ENCODE peak calls at places on chromosomes 3 and 15, in seven cellular contexts. Q is breast epithelium, O is uterus, A is kidney epithelial cell, U is lower lobe of right lung, F is brain microvascular endothelial cell, E is MG63. H is an unnamed sample.

GRCh38 chr3:121431717-121432517 is 113.9 kb downstream of the POLQ start:
- DNase-seq in E (no peak), Q (no peak), U (no peak), F (peak), A (peak), O (no peak), H (no peak)

GRCh38 chr3:133937756-133938601 is 42.3 kb upstream of the RAB6B start:
- DNase-seq in E (peak), F (no peak), O (no peak), U (no peak), Q (no peak), A (no peak), H (peak)

GRCh38 chr15:33451385-33451784 is 140.6 kb downstream of the RYR3 start:
- DNase-seq in Q (no peak), E (no peak), U (no peak), O (no peak), A (no peak), F (no peak), H (no peak)

GRCh38 chr15:87401986-87402385 is 854.6 kb downstream of the NTRK3 start:
- DNase-seq in A (no peak), Q (no peak), O (no peak), F (no peak), U (no peak), E (no peak), H (no peak)

GRCh38 chr3:99505646-99506269 is 132.6 kb upstream of the COL8A1 start:
- DNase-seq in U (peak), Q (no peak), O (peak), F (peak), E (peak), A (no peak), H (peak)

GRCh38 chr3:157388976-157389375 is 47.7 kb upstream of the PTX3 start:
- DNase-seq in Q (no peak), E (no peak), U (no peak), A (no peak), O (no peak), F (no peak), H (no peak)

GRCh38 chr15:75809986-75810750 is 33.1 kb upstream of the UBE2Q2 start:
- DNase-seq in Q (no peak), F (no peak), E (peak), A (no peak), U (no peak), O (no peak), H (no peak)

GRCh38 chr3:189909573-189909972 is 211.1 kb downstream of the P3H2 start:
- DNase-seq in U (no peak), F (no peak), E (no peak), Q (no peak), A (no peak), O (no peak), H (no peak)

GRCh38 chr15:71971905-71972304 is 146.0 kb downstream of the MYO9A start:
- DNase-seq in A (no peak), U (no peak), E (no peak), O (no peak), F (no peak), Q (no peak), H (no peak)

GRCh38 chr3:123679712-123680386 is 95.0 kb upstream of the HACD2 start:
- DNase-seq in E (no peak), Q (no peak), O (peak), A (no peak), F (no peak), U (no peak), H (no peak)
- H3K4me3 ChIP-seq in E (no peak), Q (no peak), O (no peak), A (no peak), F (no peak), U (no peak), H (no peak)

DNA sequence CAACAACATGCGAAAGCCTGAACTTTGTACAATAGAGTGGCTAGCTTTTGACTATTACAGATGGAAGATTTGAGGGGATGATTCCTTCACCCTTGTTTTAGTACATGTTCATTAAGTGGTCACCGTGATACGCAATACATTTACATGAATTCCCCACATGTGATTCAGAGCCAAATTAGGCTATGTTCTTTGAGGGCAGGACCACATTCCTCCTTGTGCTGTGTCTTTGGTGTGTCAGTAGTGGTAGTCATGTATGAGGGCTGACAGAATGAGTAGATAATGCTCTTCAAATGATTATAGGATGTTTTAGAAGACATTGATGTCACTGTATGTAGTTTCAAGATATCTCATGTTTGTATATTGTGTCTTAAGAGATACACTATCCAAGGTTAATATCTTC is 12.1 kb downstream of the PTPRG start:
- DNase-seq in F (no peak), A (no peak), E (no peak), O (no peak), U (no peak), Q (no peak), H (no peak)
- H3K4me3 ChIP-seq in F (no peak), A (no peak), E (no peak), O (no peak), U (no peak), Q (no peak), H (no peak)

DNA sequence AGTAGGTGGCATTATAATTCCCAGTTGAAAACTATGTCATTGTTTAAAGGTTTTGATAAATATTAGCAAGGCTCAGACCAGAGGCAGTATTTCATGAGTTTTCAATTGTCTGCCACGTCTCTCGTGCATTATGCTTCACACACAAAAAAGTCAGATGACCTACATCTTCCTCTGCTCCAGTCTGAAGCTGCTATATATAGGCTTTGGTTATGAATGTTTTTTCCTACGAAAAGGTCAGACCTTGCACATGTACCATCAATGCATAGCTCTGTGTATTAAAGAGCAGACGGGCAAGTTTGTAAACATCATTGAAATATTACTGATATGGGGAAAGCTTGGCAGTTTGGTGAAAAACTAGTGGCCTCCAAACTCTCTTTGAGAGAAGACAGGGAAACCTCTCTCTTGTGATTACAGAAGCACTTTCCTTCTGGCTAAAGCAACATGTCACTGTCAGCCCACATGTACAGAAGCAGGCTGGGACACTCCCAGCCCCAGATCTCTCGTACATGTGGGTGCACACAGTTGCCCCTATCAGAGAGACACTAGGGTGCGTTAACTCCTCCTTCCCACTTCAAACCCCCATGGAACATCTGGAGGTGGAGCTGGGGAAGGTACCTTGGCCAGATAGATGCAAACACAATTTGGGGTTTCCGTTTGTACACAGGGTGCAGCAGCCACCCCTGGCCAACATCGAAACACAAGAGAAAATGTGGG is 184.0 kb upstream of the BCL6 start:
- DNase-seq in F (no peak), Q (no peak), U (no peak), A (no peak), E (no peak), O (no peak), H (no peak)
- H3K4me3 ChIP-seq in F (no peak), Q (no peak), U (no peak), A (no peak), E (no peak), O (no peak), H (no peak)

GRCh38 chr3:124802054-124802698 is 71.9 kb downstream of the UMPS start:
- DNase-seq in O (no peak), E (no peak), Q (no peak), A (no peak), F (no peak), U (no peak), H (no peak)

GRCh38 chr3:124800511-124801374 is 70.5 kb downstream of the UMPS start:
- DNase-seq in Q (no peak), E (no peak), O (peak), U (no peak), F (peak), A (no peak), H (no peak)

GRCh38 chr3:124809039-124809438 is 78.1 kb downstream of the ITGB5 start:
- DNase-seq in U (no peak), F (no peak), A (no peak), Q (no peak), O (no peak), E (no peak), H (no peak)

GRCh38 chr3:124802702-124803101 is 72.5 kb downstream of the UMPS start:
- DNase-seq in U (no peak), E (no peak), A (no peak), F (no peak), Q (no peak), O (no peak), H (no peak)

DNA sequence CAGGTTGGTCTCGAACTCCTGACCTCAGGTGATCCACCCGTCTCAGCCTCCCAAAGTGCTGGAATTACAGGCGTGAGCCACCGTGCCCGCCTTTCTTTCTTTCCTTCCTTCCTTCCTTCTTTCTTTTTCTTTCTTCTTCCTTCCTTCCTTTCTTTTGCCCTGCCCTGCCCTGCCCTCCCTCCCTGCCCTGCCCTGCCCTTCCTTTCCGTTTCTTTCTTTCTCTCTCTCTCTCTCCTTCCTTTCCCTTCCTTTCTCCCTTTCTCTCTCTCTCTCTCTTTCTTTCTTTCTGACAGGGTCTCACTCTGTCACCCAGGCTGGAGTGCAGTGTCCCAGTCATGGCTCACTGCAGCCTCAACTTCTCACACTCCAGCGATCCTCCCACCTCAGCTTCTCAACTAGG is 74.6 kb downstream of the UMPS start:
- DNase-seq in E (no peak), O (no peak), U (no peak), A (no peak), F (no peak), Q (no peak), H (no peak)
- H3K4me3 ChIP-seq in E (no peak), O (no peak), U (no peak), A (no peak), F (no peak), Q (no peak), H (no peak)

GRCh38 chr15:60396560-60396963 is 1.2 kb downstream of the ANXA2 start:
- DNase-seq in U (no peak), A (no peak), O (no peak), F (no peak), Q (no peak), E (no peak), H (no peak)
- H3K4me3 ChIP-seq in U (peak), A (peak), O (peak), F (peak), Q (peak), E (peak), H (peak)

GRCh38 chr3:126473292-126474168 is 2.2 kb downstream of the ZXDC start:
- DNase-seq in U (peak), O (no peak), F (no peak), E (no peak), A (no peak), Q (no peak), H (no peak)
- H3K4me3 ChIP-seq in U (peak), O (no peak), F (no peak), E (peak), A (peak), Q (peak), H (peak)

H was measured in tibial artery.